ENCODE peak calls at places on chromosomes 7 and 10, in four cellular contexts. One of them, this sample, is unnamed.

GRCh38 chr10:70756710-70757360 is 28.3 kb downstream of the TBATA start:
- DNase-seq in suprapubic skin: no peak
- DNase-seq in K562: no peak
- DNase-seq in GM12878: no peak
- DNase-seq in this sample: no peak

GRCh38 chr10:58017719-58018367 is 249.9 kb downstream of the IPMK start:
- DNase-seq in suprapubic skin: no peak
- DNase-seq in K562: no peak
- DNase-seq in GM12878: no peak
- DNase-seq in this sample: no peak

GRCh38 chr10:112307631-112308502 is 24.7 kb downstream of the TECTB start:
- DNase-seq in suprapubic skin: no peak
- DNase-seq in K562: peak; percentile 59
- DNase-seq in GM12878: no peak
- DNase-seq in this sample: no peak

GRCh38 chr10:49168821-49169495 is 19.2 kb downstream of the TMEM273 start:
- DNase-seq in suprapubic skin: no peak
- DNase-seq in K562: no peak
- DNase-seq in GM12878: no peak
- DNase-seq in this sample: no peak

GRCh38 chr7:111990597-111990996 is 215.6 kb downstream of the DOCK4 start:
- DNase-seq in suprapubic skin: no peak
- DNase-seq in K562: no peak
- DNase-seq in GM12878: no peak
- DNase-seq in this sample: no peak

GRCh38 chr10:48215148-48215982 is 59.1 kb downstream of the FRMPD2 start:
- DNase-seq in suprapubic skin: no peak
- DNase-seq in K562: peak; percentile 79
- DNase-seq in GM12878: peak; percentile 49
- DNase-seq in this sample: no peak

GRCh38 chr7:26153246-26153822 is 1.3 kb downstream of the NFE2L3 start:
- DNase-seq in suprapubic skin: no peak
- DNase-seq in K562: no peak
- DNase-seq in GM12878: no peak
- DNase-seq in this sample: no peak

GRCh38 chr7:23472046-23472445 is 1.8 kb upstream of the IGF2BP3 start:
- DNase-seq in suprapubic skin: no peak
- DNase-seq in K562: no peak
- DNase-seq in GM12878: no peak
- DNase-seq in this sample: no peak

GRCh38 chr7:2934211-2934731 is 90.2 kb upstream of the GNA12 start:
- DNase-seq in suprapubic skin: peak; percentile 50
- DNase-seq in K562: no peak
- DNase-seq in GM12878: no peak
- DNase-seq in this sample: peak; percentile 18

GRCh38 chr7:38393874-38394273 is 120.4 kb upstream of the TARP start:
- DNase-seq in suprapubic skin: no peak
- DNase-seq in K562: no peak
- DNase-seq in GM12878: no peak
- DNase-seq in this sample: no peak

GRCh38 chr10:69360485-69361302 is 56.0 kb downstream of the TACR2 start:
- DNase-seq in suprapubic skin: peak; percentile 81
- DNase-seq in K562: no peak
- DNase-seq in GM12878: no peak
- DNase-seq in this sample: peak; percentile 88

GRCh38 chr10:73759512-73760115 is 15.4 kb downstream of the SEC24C start:
- DNase-seq in suprapubic skin: no peak
- DNase-seq in K562: no peak
- DNase-seq in GM12878: no peak
- DNase-seq in this sample: peak; percentile 86

GRCh38 chr7:79301419-79301818 is 152.0 kb downstream of the MAGI2 start:
- DNase-seq in suprapubic skin: no peak
- DNase-seq in K562: no peak
- DNase-seq in GM12878: no peak
- DNase-seq in this sample: no peak

GRCh38 chr7:79302281-79302680 is 151.2 kb downstream of the MAGI2 start:
- DNase-seq in suprapubic skin: no peak
- DNase-seq in K562: no peak
- DNase-seq in GM12878: no peak
- DNase-seq in this sample: no peak

GRCh38 chr7:79293655-79294142 is 159.8 kb downstream of the MAGI2 start:
- DNase-seq in suprapubic skin: no peak
- DNase-seq in K562: no peak
- DNase-seq in GM12878: no peak
- DNase-seq in this sample: no peak

GRCh38 chr7:79296553-79297320 is 156.7 kb downstream of the MAGI2 start:
- DNase-seq in suprapubic skin: no peak
- DNase-seq in K562: no peak
- DNase-seq in GM12878: no peak
- DNase-seq in this sample: no peak

DNA sequence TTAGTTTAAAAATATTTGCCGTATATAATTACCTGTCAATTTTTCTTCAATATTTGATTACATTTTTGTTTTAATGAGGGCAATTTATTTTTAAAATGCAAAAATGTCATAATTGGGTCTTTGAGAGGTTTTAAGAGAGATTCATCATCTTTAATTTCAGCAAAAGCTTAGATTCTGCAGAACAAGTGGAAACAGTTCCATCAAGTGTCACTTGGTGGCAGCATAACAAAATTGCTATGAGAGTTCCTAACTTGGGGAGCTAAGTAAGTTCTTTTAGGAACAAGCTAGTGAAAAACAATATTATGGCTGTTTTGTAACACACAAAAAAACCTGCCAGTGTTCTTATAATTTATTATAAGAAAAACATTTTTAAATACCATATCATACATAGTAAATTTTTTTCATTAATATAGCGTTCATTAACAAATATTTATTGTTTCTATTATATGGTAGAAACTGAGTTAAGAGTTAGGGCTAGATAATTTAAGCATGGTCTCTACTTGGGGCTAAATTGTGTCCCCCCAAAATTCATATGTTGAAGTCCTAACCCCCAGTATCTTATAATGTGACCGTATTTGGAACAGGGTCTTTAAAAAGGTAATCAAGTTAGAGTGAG is 155.2 kb downstream of the MAGI2 start:
- DNase-seq in suprapubic skin: no peak
- DNase-seq in K562: peak; percentile 29
- DNase-seq in GM12878: no peak
- DNase-seq in this sample: no peak
- TF ChIP-seq EP300 in suprapubic skin: no peak
- TF ChIP-seq EP300 in K562: no peak
- TF ChIP-seq EP300 in GM12878: no peak
- TF ChIP-seq EP300 in this sample: no peak

GRCh38 chr7:114622189-114622588 is 207.6 kb downstream of the FOXP2 start:
- DNase-seq in suprapubic skin: no peak
- DNase-seq in K562: no peak
- DNase-seq in GM12878: no peak
- DNase-seq in this sample: no peak
- TF ChIP-seq POLR2AphosphoS5 in suprapubic skin: no peak
- TF ChIP-seq POLR2AphosphoS5 in K562: no peak
- TF ChIP-seq POLR2AphosphoS5 in GM12878: no peak
- TF ChIP-seq POLR2AphosphoS5 in this sample: no peak

GRCh38 chr7:1538544-1539345 is 8.2 kb downstream of the MAFK start:
- DNase-seq in suprapubic skin: peak; percentile 77
- DNase-seq in K562: no peak
- DNase-seq in GM12878: no peak
- DNase-seq in this sample: peak; percentile 83
- TF ChIP-seq POLR2A in suprapubic skin: no peak
- TF ChIP-seq POLR2A in K562: no peak
- TF ChIP-seq POLR2A in GM12878: no peak
- TF ChIP-seq POLR2A in this sample: no peak

GRCh38 chr10:132514841-132515521 is 22.6 kb upstream of the INPP5A start:
- DNase-seq in suprapubic skin: no peak
- DNase-seq in K562: no peak
- DNase-seq in GM12878: no peak
- DNase-seq in this sample: peak; percentile 68

GRCh38 chr10:132515811-132516726 is 21.5 kb upstream of the INPP5A start:
- DNase-seq in suprapubic skin: peak; percentile 59
- DNase-seq in K562: no peak
- DNase-seq in GM12878: no peak
- DNase-seq in this sample: peak; percentile 21

GRCh38 chr10:132517951-132518521 is 19.6 kb upstream of the INPP5A start:
- DNase-seq in suprapubic skin: peak; percentile 58
- DNase-seq in K562: peak; percentile 33
- DNase-seq in GM12878: no peak
- DNase-seq in this sample: peak; percentile 26

GRCh38 chr10:132518572-132519381 is 18.8 kb upstream of the INPP5A start:
- DNase-seq in suprapubic skin: peak; percentile 79
- DNase-seq in K562: peak; percentile 65
- DNase-seq in GM12878: no peak
- DNase-seq in this sample: peak; percentile 87

GRCh38 chr10:132516771-132517725 is 20.5 kb upstream of the INPP5A start:
- DNase-seq in suprapubic skin: peak; percentile 91
- DNase-seq in K562: peak; percentile 61
- DNase-seq in GM12878: no peak
- DNase-seq in this sample: peak; percentile 94
- TF ChIP-seq EP300 in suprapubic skin: no peak
- TF ChIP-seq EP300 in K562: no peak
- TF ChIP-seq EP300 in GM12878: no peak
- TF ChIP-seq EP300 in this sample: no peak

GRCh38 chr10:3786295-3786981 is 1.4 kb upstream of the KLF6 start:
- DNase-seq in suprapubic skin: peak; percentile 81
- DNase-seq in K562: no peak
- DNase-seq in GM12878: no peak
- DNase-seq in this sample: peak; percentile 72

GRCh38 chr10:3785849-3786290 is 861 bp upstream of the KLF6 start:
- DNase-seq in suprapubic skin: no peak
- DNase-seq in K562: no peak
- DNase-seq in GM12878: no peak
- DNase-seq in this sample: no peak

GRCh38 chr10:3784510-3785250 is at the start of gene KLF6:
- DNase-seq in suprapubic skin: peak; percentile 84
- DNase-seq in K562: peak; percentile 50
- DNase-seq in GM12878: no peak
- DNase-seq in this sample: peak; percentile 47

GRCh38 chr10:3783721-3784432 is 1.1 kb downstream of the KLF6 start:
- DNase-seq in suprapubic skin: no peak
- DNase-seq in K562: no peak
- DNase-seq in GM12878: no peak
- DNase-seq in this sample: no peak

DNA sequence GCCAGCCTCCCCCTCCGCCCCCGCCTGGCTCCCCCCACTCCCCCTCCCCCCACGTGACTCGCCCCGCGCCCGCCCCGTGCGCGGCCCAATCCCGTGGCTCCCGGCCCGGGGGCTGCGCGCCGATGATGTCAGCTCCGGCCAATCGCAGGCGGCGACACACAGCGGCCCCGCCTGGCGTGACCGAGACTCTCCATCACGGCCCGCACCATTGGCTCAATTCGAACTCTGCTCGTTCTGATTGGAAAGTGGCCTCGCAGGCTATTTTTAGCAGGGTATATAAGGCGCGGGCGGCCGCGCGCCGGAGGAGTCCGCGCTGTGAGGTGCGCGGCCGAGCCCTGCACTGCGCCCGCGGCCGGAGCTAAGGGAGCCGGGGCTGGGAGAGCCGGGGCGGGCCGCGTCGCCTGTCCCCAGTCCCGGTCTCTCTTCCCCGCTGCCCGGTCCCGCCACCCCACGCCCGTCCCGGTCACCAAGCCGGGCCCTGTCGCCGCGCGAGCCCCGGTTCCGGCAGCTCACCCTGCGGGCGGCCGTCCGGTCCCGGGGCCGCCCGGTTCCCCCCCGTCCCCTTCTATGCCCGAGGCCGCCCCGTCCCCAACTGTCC is 341 bp upstream of the KLF6 start:
- DNase-seq in suprapubic skin: peak; percentile 99
- DNase-seq in K562: peak; percentile 100
- DNase-seq in GM12878: peak; percentile 90
- DNase-seq in this sample: peak; percentile 98
- TF ChIP-seq POLR2AphosphoS5 in suprapubic skin: peak; percentile 99
- TF ChIP-seq POLR2AphosphoS5 in K562: peak; percentile 97
- TF ChIP-seq POLR2AphosphoS5 in GM12878: peak; percentile 99
- TF ChIP-seq POLR2AphosphoS5 in this sample: peak; percentile 98

This sample was measured in upper lobe of left lung.